ENCODE peak calls at places on chromosome 3, in seven cellular contexts. V is hepatocyte, K is neural progenitor cell, Z is PC-3, B is GM23338, Q is HCT116, T is GM23248. P is an unnamed sample.

GRCh38 chr3:119497824-119498187 is 541 bp upstream of the TIMMDC1 start:
- DNase-seq in V (peak; percentile 50), K (peak; percentile 25), Z (peak; percentile 38), B (peak; percentile 43), Q (no peak), T (peak; percentile 62), P (no peak)

GRCh38 chr3:77188210-77188609 is 148.3 kb downstream of the ROBO2 start:
- DNase-seq in V (no peak), K (no peak), Z (no peak), B (no peak), Q (no peak), T (no peak), P (no peak)

GRCh38 chr3:172824229-172824628 is 73.7 kb downstream of the ECT2 start:
- DNase-seq in V (no peak), K (no peak), Z (no peak), B (no peak), Q (no peak), T (no peak), P (no peak)

GRCh38 chr3:102512734-102513518 is 78.1 kb downstream of the ZPLD1 start:
- DNase-seq in V (no peak), K (no peak), Z (peak; percentile 75), B (no peak), Q (no peak), T (no peak), P (no peak)

GRCh38 chr3:136741063-136741462 is 11.1 kb downstream of the STAG1 start:
- DNase-seq in V (no peak), K (no peak), Z (no peak), B (no peak), Q (no peak), T (peak; percentile 13), P (no peak)

GRCh38 chr3:131729561-131729960 is 226.8 kb upstream of the MRPL3 start:
- DNase-seq in V (no peak), K (no peak), Z (no peak), B (no peak), Q (no peak), T (peak; percentile 44), P (no peak)

GRCh38 chr3:52495096-52495495 is at the start of gene STAB1:
- DNase-seq in V (no peak), K (no peak), Z (no peak), B (no peak), Q (no peak), T (no peak), P (no peak)

GRCh38 chr3:139302084-139302800 is 41.6 kb upstream of the MRPS22 start:
- DNase-seq in V (peak; percentile 77), K (no peak), Z (peak; percentile 94), B (no peak), Q (peak; percentile 89), T (peak; percentile 100), P (no peak)

GRCh38 chr3:122100591-122101491 is 45.7 kb downstream of the CD86 start:
- DNase-seq in V (no peak), K (no peak), Z (peak; percentile 16), B (peak; percentile 6), Q (no peak), T (peak; percentile 11), P (peak; percentile 27)

GRCh38 chr3:53259427-53260259 is 3.8 kb upstream of the TKT start:
- DNase-seq in V (no peak), K (no peak), Z (no peak), B (peak; percentile 52), Q (no peak), T (no peak), P (no peak)

GRCh38 chr3:164018500-164018899 is 1059.8 kb downstream of the SI start:
- DNase-seq in V (no peak), K (no peak), Z (no peak), B (peak; percentile 43), Q (no peak), T (no peak), P (no peak)

GRCh38 chr3:11455977-11456376 is 183.8 kb downstream of the ATG7 start:
- DNase-seq in V (peak; percentile 16), K (no peak), Z (no peak), B (no peak), Q (no peak), T (peak; percentile 47), P (no peak)

GRCh38 chr3:129230311-129231019 is 18.9 kb upstream of the COPG1 start:
- DNase-seq in V (no peak), K (no peak), Z (peak; percentile 85), B (no peak), Q (no peak), T (peak; percentile 96), P (no peak)

DNA sequence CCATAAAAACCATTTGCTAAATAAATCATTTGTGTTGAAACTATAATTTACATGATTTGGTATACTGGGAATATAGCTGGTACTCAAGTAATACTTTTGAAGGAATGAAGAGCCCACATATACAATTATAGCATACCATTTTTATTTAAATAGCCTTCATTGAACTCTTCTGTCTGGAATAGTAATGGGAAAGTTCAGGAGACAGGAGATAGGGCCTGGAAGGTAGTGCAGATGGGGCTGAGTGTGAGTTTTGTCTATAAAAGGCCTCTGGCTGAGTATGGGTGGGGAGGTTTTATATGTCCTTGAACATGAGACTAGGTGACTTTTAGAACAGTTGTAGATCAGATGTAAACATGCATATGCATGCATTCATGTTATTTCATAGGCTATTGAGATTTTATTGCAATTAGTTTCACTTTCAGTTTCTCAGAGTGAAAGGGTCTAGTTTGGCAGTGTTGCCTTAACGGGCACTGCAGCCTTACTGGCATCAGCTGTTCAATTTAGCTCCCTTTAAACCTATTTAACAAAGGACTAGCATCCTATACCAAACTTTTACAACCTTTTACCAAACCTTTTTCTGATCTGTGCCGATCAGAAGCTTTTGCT is 27.2 kb downstream of the CGGBP1 start:
- DNase-seq in V (no peak), K (no peak), Z (peak; percentile 49), B (peak; percentile 2), Q (no peak), T (peak; percentile 66), P (peak; percentile 60)
- TF ChIP-seq EZH2phosphoT487 in V (no peak), K (no peak), Z (no peak), B (no peak), Q (no peak), T (no peak), P (no peak)

DNA sequence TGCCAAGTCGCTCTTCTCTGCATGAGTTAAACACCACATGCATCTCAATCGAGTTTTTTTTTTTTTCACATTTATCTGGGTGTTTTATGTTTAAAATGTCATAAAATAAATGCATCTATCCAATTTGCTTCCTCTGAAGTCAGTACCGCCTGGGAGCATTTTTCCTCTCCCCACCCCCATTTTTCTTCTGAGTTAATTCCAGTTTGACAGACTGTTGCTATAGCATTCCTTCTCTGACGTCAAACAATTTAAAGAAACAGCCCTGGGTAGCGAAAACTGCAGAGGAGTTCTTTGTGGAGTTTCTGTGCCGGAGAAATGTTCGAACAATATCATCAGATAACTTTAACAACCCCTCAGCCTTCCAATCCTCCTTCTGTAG is 885 bp upstream of the GNB4 start:
- DNase-seq in V (peak; percentile 73), K (no peak), Z (no peak), B (peak; percentile 38), Q (no peak), T (peak; percentile 79), P (no peak)
- H3K27ac ChIP-seq in V (peak overlapping the region; percentile 96), K (no peak overlapping the region), Z (no peak overlapping the region), B (no peak overlapping the region), Q (no peak overlapping the region), T (peak overlapping the region; percentile 95), P (no peak overlapping the region)

GRCh38 chr3:149596136-149596770 is 61.6 kb downstream of the WWTR1 start:
- DNase-seq in V (no peak), K (no peak), Z (no peak), B (no peak), Q (no peak), T (peak; percentile 52), P (no peak)

GRCh38 chr3:149593416-149594160 is 64.2 kb downstream of the WWTR1 start:
- DNase-seq in V (no peak), K (peak; percentile 75), Z (no peak), B (peak; percentile 47), Q (no peak), T (no peak), P (no peak)

GRCh38 chr3:149590691-149591441 is 67.0 kb downstream of the WWTR1 start:
- DNase-seq in V (no peak), K (no peak), Z (no peak), B (no peak), Q (no peak), T (no peak), P (no peak)

GRCh38 chr3:149589332-149589731 is 68.5 kb downstream of the WWTR1 start:
- DNase-seq in V (no peak), K (no peak), Z (peak; percentile 65), B (no peak), Q (no peak), T (peak; percentile 91), P (no peak)

GRCh38 chr3:149592758-149593240 is 65.0 kb downstream of the WWTR1 start:
- DNase-seq in V (no peak), K (peak; percentile 31), Z (no peak), B (no peak), Q (no peak), T (no peak), P (no peak)
- TF ChIP-seq EZH2phosphoT487 in V (no peak), K (no peak), Z (no peak), B (no peak), Q (no peak), T (no peak), P (no peak)

GRCh38 chr3:84961492-84962255 is 2.9 kb downstream of the CADM2 start:
- DNase-seq in V (no peak), K (peak; percentile 60), Z (no peak), B (no peak), Q (no peak), T (no peak), P (no peak)
- H3K27ac ChIP-seq in V (no peak overlapping the region), K (no peak overlapping the region), Z (no peak overlapping the region), B (no peak overlapping the region), Q (no peak overlapping the region), T (no peak overlapping the region), P (no peak overlapping the region)

DNA sequence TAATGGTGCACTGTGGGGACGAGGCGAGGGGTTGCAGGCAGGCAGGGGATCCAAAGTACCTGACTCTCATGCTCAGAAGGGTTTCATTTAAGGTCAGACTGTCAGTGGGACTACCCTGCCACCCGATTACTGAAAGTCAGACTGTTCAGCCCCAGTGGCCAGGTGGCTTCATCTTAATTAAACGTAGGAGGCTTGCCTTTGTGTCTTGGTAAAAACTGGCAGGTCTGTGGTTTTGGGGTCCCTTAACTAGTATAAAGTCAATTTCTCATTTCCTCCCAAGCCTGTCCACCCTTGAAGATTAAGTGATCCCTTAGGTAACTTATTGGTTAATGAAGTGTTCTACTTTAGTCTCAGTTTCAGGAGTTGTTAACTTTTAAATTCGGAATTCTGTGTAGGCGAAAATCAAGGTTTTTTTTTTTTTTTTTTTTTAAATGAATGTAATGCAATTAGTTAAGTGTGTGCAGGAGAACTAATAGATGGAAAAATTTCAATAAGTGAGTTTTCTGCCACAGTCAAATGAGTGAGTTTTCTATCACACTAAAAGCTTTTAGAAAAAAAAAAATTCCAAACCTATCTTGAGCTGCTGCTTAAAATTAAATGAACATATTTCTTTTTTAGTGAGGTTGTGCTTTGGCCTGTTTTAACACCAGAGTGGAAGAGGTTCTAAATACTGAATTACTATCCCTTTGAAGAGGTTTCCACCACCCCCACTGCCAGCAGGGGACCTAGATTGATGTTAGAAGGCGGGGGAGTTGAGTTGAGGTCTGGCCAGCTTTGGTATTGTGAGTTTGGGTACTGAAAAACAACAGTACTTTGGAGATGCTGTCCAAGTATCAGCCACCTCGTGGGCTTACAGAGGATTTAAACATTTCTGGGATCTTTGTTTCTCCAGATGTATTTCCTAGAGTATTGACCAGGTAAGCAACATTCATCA is 15.2 kb downstream of the ITPR1 start:
- DNase-seq in V (no peak), K (peak; percentile 34), Z (no peak), B (peak; percentile 21), Q (no peak), T (no peak), P (peak; percentile 73)
- TF ChIP-seq EZH2phosphoT487 in V (no peak), K (no peak), Z (no peak), B (no peak), Q (no peak), T (no peak), P (no peak)